ENCODE peak calls at places on chromosomes 5 and 9, in four cellular contexts. M is AG10803; Q is naive thymus-derived CD4-positive, alpha-beta T cell; X is RPMI7951. A is an unnamed sample.

GRCh38 chr9:91948423-91949292 is 1.4 kb downstream of the ROR2 start:
- DNase-seq in Q (no peak), M (no peak), X (no peak), A (peak)

GRCh38 chr9:38619556-38620447 is 594 bp downstream of the ANKRD18A start:
- DNase-seq in M (no peak), Q (peak), X (no peak), A (no peak)

GRCh38 chr5:16759147-16759800 is 142.5 kb upstream of the RETREG1 start:
- DNase-seq in Q (no peak), X (no peak), M (no peak), A (no peak)

GRCh38 chr5:126686451-126687126 is 85.8 kb downstream of the PHAX start:
- DNase-seq in Q (no peak), X (no peak), M (no peak), A (no peak)

GRCh38 chr5:147509041-147509709 is 693 bp downstream of the DPYSL3 start:
- DNase-seq in Q (no peak), M (peak), X (peak), A (peak)

GRCh38 chr9:104075801-104076753 is 18.0 kb upstream of the SMC2 start:
- DNase-seq in X (no peak), M (peak), Q (no peak), A (no peak)

GRCh38 chr5:96844476-96844990 is 31.8 kb upstream of the ERAP2 start:
- DNase-seq in M (peak), Q (no peak), X (peak), A (no peak)

GRCh38 chr9:14911046-14911445 is 818 bp upstream of the FREM1 start:
- DNase-seq in Q (no peak), X (no peak), M (no peak), A (no peak)

GRCh38 chr5:165201364-165202143 is 1696.1 kb downstream of the MAT2B start:
- DNase-seq in X (no peak), M (no peak), Q (no peak), A (no peak)

GRCh38 chr9:91162784-91163440 is 198.8 kb downstream of the AUH start:
- DNase-seq in Q (no peak), X (peak), M (peak), A (no peak)

GRCh38 chr5:75020016-75020656 is 32.2 kb downstream of the GCNT4 start:
- DNase-seq in Q (no peak), X (no peak), M (no peak), A (no peak)

GRCh38 chr9:137247135-137247915 is 3.8 kb upstream of the STPG3 start:
- DNase-seq in Q (no peak), X (no peak), M (no peak), A (no peak)

A was measured in progenitor cell of endocrine pancreas.